ENCODE peak calls at places on chromosomes 13 and 19, in four cellular contexts. One of them, this sample, is unnamed.

GRCh38 chr13:110230661-110231347 is 76.2 kb downstream of the COL4A1 start:
- DNase-seq in neuronal stem cell: no peak
- DNase-seq in HCT116: no peak
- DNase-seq in mammary epithelial cell: no peak
- DNase-seq in this sample: no peak

GRCh38 chr19:19407640-19407933 is 2.1 kb downstream of the GATAD2A start:
- DNase-seq in neuronal stem cell: no peak
- DNase-seq in HCT116: no peak
- DNase-seq in mammary epithelial cell: no peak
- DNase-seq in this sample: no peak

GRCh38 chr19:6868341-6868740 is 19.0 kb upstream of the ADGRE1 start:
- DNase-seq in neuronal stem cell: no peak
- DNase-seq in HCT116: no peak
- DNase-seq in mammary epithelial cell: no peak
- DNase-seq in this sample: no peak

GRCh38 chr13:50684366-50684765 is 159.1 kb downstream of the DLEU7 start:
- DNase-seq in neuronal stem cell: no peak
- DNase-seq in HCT116: no peak
- DNase-seq in mammary epithelial cell: no peak
- DNase-seq in this sample: no peak

GRCh38 chr13:75365724-75366173 is 116.2 kb downstream of the TBC1D4 start:
- DNase-seq in neuronal stem cell: no peak
- DNase-seq in HCT116: peak; percentile 80
- DNase-seq in mammary epithelial cell: peak; percentile 94
- DNase-seq in this sample: no peak

GRCh38 chr13:44050450-44051063 is 170.9 kb downstream of the LACC1 start:
- DNase-seq in neuronal stem cell: no peak
- DNase-seq in HCT116: peak; percentile 32
- DNase-seq in mammary epithelial cell: peak; percentile 20
- DNase-seq in this sample: peak; percentile 30

GRCh38 chr13:114129649-114130062 is 2.8 kb downstream of the RASA3 start:
- DNase-seq in neuronal stem cell: no peak
- DNase-seq in HCT116: no peak
- DNase-seq in mammary epithelial cell: no peak
- DNase-seq in this sample: no peak

GRCh38 chr19:35458821-35459391 is 10.8 kb downstream of the FFAR2 start:
- DNase-seq in neuronal stem cell: no peak
- DNase-seq in HCT116: no peak
- DNase-seq in mammary epithelial cell: no peak
- DNase-seq in this sample: peak; percentile 70

GRCh38 chr13:89324582-89324981 is 1653.4 kb downstream of the SLITRK5 start:
- DNase-seq in neuronal stem cell: no peak
- DNase-seq in HCT116: no peak
- DNase-seq in mammary epithelial cell: no peak
- DNase-seq in this sample: no peak

GRCh38 chr19:58091251-58091995 is 6.6 kb downstream of the ZSCAN18 start:
- DNase-seq in neuronal stem cell: no peak
- DNase-seq in HCT116: no peak
- DNase-seq in mammary epithelial cell: no peak
- DNase-seq in this sample: no peak

GRCh38 chr13:46307554-46307953 is 79.5 kb downstream of the RUBCNL start:
- DNase-seq in neuronal stem cell: no peak
- DNase-seq in HCT116: no peak
- DNase-seq in mammary epithelial cell: peak; percentile 16
- DNase-seq in this sample: no peak

GRCh38 chr19:535017-535835 is 3.7 kb downstream of the CDC34 start:
- DNase-seq in neuronal stem cell: no peak
- DNase-seq in HCT116: no peak
- DNase-seq in mammary epithelial cell: peak; percentile 48
- DNase-seq in this sample: no peak

GRCh38 chr19:518292-519231 is 11.3 kb downstream of the TPGS1 start:
- DNase-seq in neuronal stem cell: peak; percentile 50
- DNase-seq in HCT116: no peak
- DNase-seq in mammary epithelial cell: no peak
- DNase-seq in this sample: peak; percentile 92

GRCh38 chr19:47374876-47375693 is 26.0 kb downstream of the DHX34 start:
- DNase-seq in neuronal stem cell: no peak
- DNase-seq in HCT116: no peak
- DNase-seq in mammary epithelial cell: no peak
- DNase-seq in this sample: no peak

GRCh38 chr13:106560791-106561190 is 7.1 kb downstream of the ARGLU1 start:
- DNase-seq in neuronal stem cell: no peak
- DNase-seq in HCT116: no peak
- DNase-seq in mammary epithelial cell: no peak
- DNase-seq in this sample: no peak

GRCh38 chr19:41548954-41549688 is 26.8 kb upstream of the CEACAM21 start:
- DNase-seq in neuronal stem cell: peak; percentile 37
- DNase-seq in HCT116: no peak
- DNase-seq in mammary epithelial cell: no peak
- DNase-seq in this sample: no peak

GRCh38 chr19:8000298-8001038 is 5.0 kb downstream of the ELAVL1 start:
- DNase-seq in neuronal stem cell: no peak
- DNase-seq in HCT116: no peak
- DNase-seq in mammary epithelial cell: no peak
- DNase-seq in this sample: no peak

GRCh38 chr19:4531562-4532165 is 3.4 kb downstream of the PLIN5 start:
- DNase-seq in neuronal stem cell: no peak
- DNase-seq in HCT116: no peak
- DNase-seq in mammary epithelial cell: no peak
- DNase-seq in this sample: no peak

GRCh38 chr13:110368408-110368807 is 61.3 kb downstream of the COL4A2 start:
- DNase-seq in neuronal stem cell: no peak
- DNase-seq in HCT116: no peak
- DNase-seq in mammary epithelial cell: no peak
- DNase-seq in this sample: no peak

GRCh38 chr19:48815870-48816501 is 5.2 kb upstream of the BCAT2 start:
- DNase-seq in neuronal stem cell: no peak
- DNase-seq in HCT116: no peak
- DNase-seq in mammary epithelial cell: peak; percentile 18
- DNase-seq in this sample: peak; percentile 67
- H3K4me2 ChIP-seq in neuronal stem cell: no peak overlapping the region
- H3K4me2 ChIP-seq in HCT116: no peak overlapping the region
- H3K4me2 ChIP-seq in mammary epithelial cell: no peak overlapping the region
- H3K4me2 ChIP-seq in this sample: no peak overlapping the region

GRCh38 chr13:30464496-30465351 is 1.0 kb downstream of the HMGB1 start:
- DNase-seq in neuronal stem cell: peak; percentile 72
- DNase-seq in HCT116: no peak
- DNase-seq in mammary epithelial cell: peak; percentile 78
- DNase-seq in this sample: peak; percentile 90
- H2AFZ ChIP-seq in neuronal stem cell: peak overlapping the region; percentile 68
- H2AFZ ChIP-seq in HCT116: no peak overlapping the region
- H2AFZ ChIP-seq in mammary epithelial cell: peak overlapping the region; percentile 79
- H2AFZ ChIP-seq in this sample: peak overlapping the region; percentile 27

GRCh38 chr13:39499580-39499979 is 103.4 kb downstream of the LHFPL6 start:
- DNase-seq in neuronal stem cell: no peak
- DNase-seq in HCT116: no peak
- DNase-seq in mammary epithelial cell: no peak
- DNase-seq in this sample: no peak

GRCh38 chr13:39490136-39490535 is 112.9 kb downstream of the LHFPL6 start:
- DNase-seq in neuronal stem cell: peak; percentile 52
- DNase-seq in HCT116: no peak
- DNase-seq in mammary epithelial cell: no peak
- DNase-seq in this sample: no peak

GRCh38 chr13:39498471-39499114 is 104.4 kb downstream of the LHFPL6 start:
- DNase-seq in neuronal stem cell: peak; percentile 32
- DNase-seq in HCT116: no peak
- DNase-seq in mammary epithelial cell: no peak
- DNase-seq in this sample: no peak

GRCh38 chr13:39496487-39496998 is 106.5 kb downstream of the LHFPL6 start:
- DNase-seq in neuronal stem cell: no peak
- DNase-seq in HCT116: no peak
- DNase-seq in mammary epithelial cell: no peak
- DNase-seq in this sample: no peak

GRCh38 chr13:39493966-39494365 is 109.0 kb downstream of the LHFPL6 start:
- DNase-seq in neuronal stem cell: no peak
- DNase-seq in HCT116: no peak
- DNase-seq in mammary epithelial cell: no peak
- DNase-seq in this sample: no peak
- H3K4me2 ChIP-seq in neuronal stem cell: no peak overlapping the region
- H3K4me2 ChIP-seq in HCT116: no peak overlapping the region
- H3K4me2 ChIP-seq in mammary epithelial cell: no peak overlapping the region
- H3K4me2 ChIP-seq in this sample: no peak overlapping the region

GRCh38 chr19:17037184-17037583 is 10.6 kb upstream of the CPAMD8 start:
- DNase-seq in neuronal stem cell: no peak
- DNase-seq in HCT116: no peak
- DNase-seq in mammary epithelial cell: no peak
- DNase-seq in this sample: no peak

GRCh38 chr19:17036640-17037039 is 10.0 kb upstream of the CPAMD8 start:
- DNase-seq in neuronal stem cell: no peak
- DNase-seq in HCT116: no peak
- DNase-seq in mammary epithelial cell: no peak
- DNase-seq in this sample: no peak

GRCh38 chr19:17037966-17038500 is 11.4 kb upstream of the CPAMD8 start:
- DNase-seq in neuronal stem cell: no peak
- DNase-seq in HCT116: no peak
- DNase-seq in mammary epithelial cell: no peak
- DNase-seq in this sample: no peak

GRCh38 chr19:17031741-17032140 is 5.1 kb upstream of the CPAMD8 start:
- DNase-seq in neuronal stem cell: no peak
- DNase-seq in HCT116: no peak
- DNase-seq in mammary epithelial cell: no peak
- DNase-seq in this sample: no peak

GRCh38 chr19:17035842-17036424 is 9.3 kb upstream of the CPAMD8 start:
- DNase-seq in neuronal stem cell: no peak
- DNase-seq in HCT116: no peak
- DNase-seq in mammary epithelial cell: no peak
- DNase-seq in this sample: no peak
- H2AFZ ChIP-seq in neuronal stem cell: peak overlapping the region; percentile 61
- H2AFZ ChIP-seq in HCT116: no peak overlapping the region
- H2AFZ ChIP-seq in mammary epithelial cell: no peak overlapping the region
- H2AFZ ChIP-seq in this sample: no peak overlapping the region

GRCh38 chr13:21081926-21082325 is 20.5 kb upstream of the LATS2 start:
- DNase-seq in neuronal stem cell: no peak
- DNase-seq in HCT116: no peak
- DNase-seq in mammary epithelial cell: no peak
- DNase-seq in this sample: no peak

GRCh38 chr13:21079761-21080730 is 18.7 kb upstream of the LATS2 start:
- DNase-seq in neuronal stem cell: no peak
- DNase-seq in HCT116: no peak
- DNase-seq in mammary epithelial cell: peak; percentile 64
- DNase-seq in this sample: no peak

GRCh38 chr13:21078501-21078900 is 17.1 kb upstream of the LATS2 start:
- DNase-seq in neuronal stem cell: no peak
- DNase-seq in HCT116: no peak
- DNase-seq in mammary epithelial cell: no peak
- DNase-seq in this sample: no peak

GRCh38 chr13:21077360-21078353 is 16.3 kb upstream of the LATS2 start:
- DNase-seq in neuronal stem cell: no peak
- DNase-seq in HCT116: no peak
- DNase-seq in mammary epithelial cell: no peak
- DNase-seq in this sample: no peak

GRCh38 chr13:21079206-21079605 is 17.8 kb upstream of the LATS2 start:
- DNase-seq in neuronal stem cell: no peak
- DNase-seq in HCT116: no peak
- DNase-seq in mammary epithelial cell: no peak
- DNase-seq in this sample: no peak
- H3K4me2 ChIP-seq in neuronal stem cell: no peak overlapping the region
- H3K4me2 ChIP-seq in HCT116: no peak overlapping the region
- H3K4me2 ChIP-seq in mammary epithelial cell: no peak overlapping the region
- H3K4me2 ChIP-seq in this sample: no peak overlapping the region

GRCh38 chr19:49165111-49165750 is 7.6 kb downstream of the TRPM4 start:
- DNase-seq in neuronal stem cell: no peak
- DNase-seq in HCT116: no peak
- DNase-seq in mammary epithelial cell: no peak
- DNase-seq in this sample: no peak
- H2AFZ ChIP-seq in neuronal stem cell: no peak overlapping the region
- H2AFZ ChIP-seq in HCT116: no peak overlapping the region
- H2AFZ ChIP-seq in mammary epithelial cell: peak overlapping the region; percentile 21
- H2AFZ ChIP-seq in this sample: no peak overlapping the region

DNA sequence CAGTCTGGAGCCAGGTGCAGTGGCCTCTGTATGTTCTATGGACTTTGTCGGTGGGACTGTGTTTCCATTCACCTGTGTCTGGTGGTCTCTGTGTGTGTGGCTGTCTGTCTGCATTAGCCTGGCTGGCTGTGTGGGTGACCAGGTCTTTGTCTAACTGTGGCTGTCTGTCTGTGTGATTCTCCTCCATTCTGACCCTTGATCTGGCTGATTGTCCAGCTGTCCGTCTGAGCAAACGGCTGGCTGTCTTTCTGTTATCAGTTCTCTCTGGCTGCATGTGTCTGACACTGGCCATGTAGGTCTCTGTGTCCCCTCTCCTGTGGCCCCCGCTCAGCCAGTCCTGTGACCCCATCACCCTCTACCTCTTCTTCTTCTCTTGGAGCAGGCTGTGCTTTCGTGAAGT is 53.2 kb downstream of the CELF5 start:
- DNase-seq in neuronal stem cell: no peak
- DNase-seq in HCT116: no peak
- DNase-seq in mammary epithelial cell: no peak
- DNase-seq in this sample: no peak
- H3K4me2 ChIP-seq in neuronal stem cell: no peak overlapping the region
- H3K4me2 ChIP-seq in HCT116: no peak overlapping the region
- H3K4me2 ChIP-seq in mammary epithelial cell: no peak overlapping the region
- H3K4me2 ChIP-seq in this sample: no peak overlapping the region

DNA sequence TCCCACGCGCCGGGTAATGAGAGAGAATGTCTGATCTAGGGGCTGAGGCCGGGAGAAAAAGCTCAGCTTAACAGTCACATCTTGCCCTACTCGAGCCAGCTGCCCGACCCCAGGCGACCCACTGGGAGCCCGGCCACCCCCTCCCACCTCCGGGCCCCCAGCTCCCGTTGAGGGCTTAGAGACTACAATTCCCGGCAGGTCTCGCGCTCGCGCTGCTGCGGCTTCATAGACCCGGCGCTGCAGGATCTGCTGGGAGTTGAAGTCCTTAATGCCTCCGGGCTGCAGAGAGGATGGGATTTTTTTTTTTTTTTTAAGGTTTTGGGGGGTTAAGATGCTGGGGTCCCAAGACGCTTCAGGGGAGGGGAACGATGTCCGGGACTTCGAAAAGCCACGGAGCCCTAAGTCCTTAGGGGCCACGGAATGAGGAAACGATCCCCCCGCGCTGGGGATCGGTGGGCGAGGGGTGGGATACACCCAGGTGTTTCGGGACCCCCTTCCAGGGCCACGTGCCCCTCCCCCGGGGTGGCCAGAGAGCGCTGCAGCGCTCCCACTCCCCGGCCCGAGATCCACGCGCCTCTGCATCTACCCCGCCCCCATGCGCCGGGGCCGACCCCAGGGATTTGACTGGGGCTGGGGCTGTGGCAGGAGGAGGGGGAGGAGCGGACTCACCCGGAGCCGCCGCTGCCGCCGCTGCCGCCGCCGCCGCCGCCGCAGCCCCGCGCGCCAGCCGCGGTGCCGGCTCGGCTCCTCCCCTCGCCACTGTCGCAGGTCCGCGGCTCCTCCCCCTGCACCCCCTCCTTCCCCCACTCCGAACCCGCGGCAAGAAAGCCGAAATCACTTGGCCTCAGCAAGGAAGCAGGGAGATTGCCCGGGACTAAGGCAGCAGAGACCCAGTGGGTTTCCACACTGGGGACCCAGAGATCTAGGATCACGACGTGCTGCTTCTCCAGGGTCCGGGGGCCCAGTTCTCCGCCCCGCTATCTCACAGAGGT is at the start of gene SYT3:
- DNase-seq in neuronal stem cell: peak; percentile 66
- DNase-seq in HCT116: no peak
- DNase-seq in mammary epithelial cell: no peak
- DNase-seq in this sample: peak; percentile 72
- H2AFZ ChIP-seq in neuronal stem cell: peak within 1 kb of the TSS; percentile 99
- H2AFZ ChIP-seq in HCT116: peak within 1 kb of the TSS; percentile 90
- H2AFZ ChIP-seq in mammary epithelial cell: peak within 1 kb of the TSS; percentile 15
- H2AFZ ChIP-seq in this sample: peak within 1 kb of the TSS; percentile 60